ENCODE peak calls at places on chromosomes 1 and 21, in six cellular contexts. I is HCT116, S is heart left ventricle, T is right lobe of liver, C is ovary, R is IMR-90. O is an unnamed sample.

GRCh38 chr21:17667256-17667655 is 54.6 kb upstream of the BTG3 start:
- DNase-seq in I (no peak), S (no peak), T (no peak), C (no peak), R (no peak), O (no peak)

GRCh38 chr21:38126677-38127271 is 130.0 kb upstream of the KCNJ15 start:
- DNase-seq in S (peak), C (no peak), R (peak), T (peak), I (peak), O (no peak)

GRCh38 chr1:34759472-34760357 is at the start of gene GJB4:
- DNase-seq in C (no peak), R (no peak), T (no peak), I (no peak), S (no peak), O (no peak)

GRCh38 chr1:235225299-235225698 is 64.2 kb upstream of the RBM34 start:
- DNase-seq in R (no peak), S (no peak), I (no peak), C (no peak), T (no peak), O (no peak)

GRCh38 chr1:227927971-227928741 is 19.6 kb downstream of the WNT9A start:
- DNase-seq in C (no peak), T (no peak), R (no peak), S (no peak), I (no peak), O (no peak)

GRCh38 chr1:103162360-103162759 is 54.0 kb upstream of the COL11A1 start:
- DNase-seq in R (no peak), S (no peak), I (no peak), T (no peak), C (no peak), O (no peak)

GRCh38 chr1:220219136-220219442 is 53.2 kb downstream of the RAB3GAP2 start:
- DNase-seq in S (no peak), I (no peak), R (peak), C (no peak), T (no peak), O (no peak)

GRCh38 chr1:184036517-184036949 is 995 bp downstream of the COLGALT2 start:
- DNase-seq in R (no peak), T (no peak), S (peak), C (no peak), I (no peak), O (no peak)

GRCh38 chr1:232011961-232012360 is 385.4 kb downstream of the DISC1 start:
- DNase-seq in I (no peak), R (peak), T (no peak), C (no peak), S (no peak), O (no peak)

GRCh38 chr1:26861286-26861701 is 1.7 kb upstream of the SFN start:
- DNase-seq in S (no peak), C (no peak), T (no peak), R (peak), I (peak), O (no peak)

GRCh38 chr1:207875532-207875931 is 35.4 kb downstream of the CD34 start:
- DNase-seq in I (no peak), C (no peak), T (no peak), S (no peak), R (no peak), O (no peak)

GRCh38 chr21:45926281-45926680 is 55.3 kb upstream of the COL6A1 start:
- DNase-seq in I (no peak), T (no peak), C (no peak), S (no peak), R (no peak), O (no peak)

GRCh38 chr21:14744368-14744767 is 198.3 kb upstream of the SAMSN1 start:
- DNase-seq in S (no peak), T (no peak), C (no peak), I (no peak), R (no peak), O (no peak)

GRCh38 chr1:21594935-21595897 is 73.9 kb downstream of the RAP1GAP start:
- DNase-seq in R (peak), S (peak), I (peak), T (peak), C (peak), O (no peak)
- TF ChIP-seq POLR2A in R (no peak), S (no peak), I (no peak), T (no peak), C (no peak), O (no peak)

DNA sequence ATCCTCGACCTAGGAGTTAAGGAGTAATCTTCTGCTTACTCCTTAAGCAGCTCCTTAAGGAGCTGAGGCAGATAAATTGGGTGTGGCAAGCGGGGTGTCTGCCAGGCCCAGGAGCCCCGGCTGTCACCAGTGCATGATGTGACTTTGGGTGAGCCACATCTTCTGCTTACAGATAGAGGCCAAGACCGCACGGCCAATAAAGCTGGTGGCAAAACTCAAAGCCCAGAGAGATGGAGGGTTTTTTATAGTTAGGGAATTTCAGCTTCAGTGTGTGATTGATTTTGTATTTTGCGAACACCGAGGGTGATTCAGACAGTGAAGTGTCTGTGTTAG is 9.8 kb downstream of the MX2 start:
- DNase-seq in I (no peak), T (no peak), S (no peak), R (no peak), C (no peak), O (peak)
- H3K4me3 ChIP-seq in I (no peak), T (no peak), S (no peak), R (no peak), C (no peak), O (no peak)

DNA sequence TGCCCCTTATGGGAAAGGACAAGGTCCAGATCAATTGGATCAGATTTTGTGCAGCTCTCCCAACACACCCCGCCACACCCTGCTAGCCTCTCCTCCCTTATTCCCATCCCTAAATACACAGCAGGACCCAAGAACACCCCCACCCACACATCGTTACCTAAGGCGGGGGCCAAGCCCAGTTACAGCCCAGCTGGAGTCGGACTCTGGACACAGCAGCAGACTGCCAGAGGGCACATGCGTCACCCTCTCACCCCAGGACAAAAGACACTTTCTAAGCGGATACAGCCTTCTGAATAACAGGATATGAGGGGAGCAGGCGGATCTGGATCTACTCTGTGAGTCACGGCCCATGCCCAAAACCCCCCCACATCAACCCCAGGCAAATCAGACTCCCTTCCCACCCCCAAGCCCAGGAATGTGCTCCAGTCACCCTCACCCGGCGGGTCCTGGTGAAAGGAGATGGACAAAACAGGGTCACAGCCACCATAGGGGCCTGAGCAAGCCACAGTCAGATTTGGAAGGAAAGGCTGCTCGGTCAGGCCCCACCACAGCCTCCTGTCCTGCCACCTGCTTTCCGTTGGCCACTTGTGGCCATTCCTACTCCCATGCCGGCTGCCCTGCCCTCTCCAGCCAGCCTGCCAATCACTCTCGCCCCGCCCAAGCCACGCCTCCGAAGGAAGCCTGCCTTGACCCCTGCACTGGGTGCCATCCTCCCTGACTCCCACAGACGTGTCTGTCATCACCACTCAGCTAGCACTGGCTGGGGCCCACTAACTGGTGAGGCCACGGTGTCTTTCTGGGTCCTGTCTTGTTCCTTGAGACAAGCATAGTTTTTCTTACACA is 4.0 kb downstream of the S100A16 start:
- DNase-seq in I (peak), R (peak), T (peak), S (peak), C (peak), O (no peak)
- TF ChIP-seq POLR2A in I (peak), R (peak), T (peak), S (peak), C (no peak), O (no peak)

DNA sequence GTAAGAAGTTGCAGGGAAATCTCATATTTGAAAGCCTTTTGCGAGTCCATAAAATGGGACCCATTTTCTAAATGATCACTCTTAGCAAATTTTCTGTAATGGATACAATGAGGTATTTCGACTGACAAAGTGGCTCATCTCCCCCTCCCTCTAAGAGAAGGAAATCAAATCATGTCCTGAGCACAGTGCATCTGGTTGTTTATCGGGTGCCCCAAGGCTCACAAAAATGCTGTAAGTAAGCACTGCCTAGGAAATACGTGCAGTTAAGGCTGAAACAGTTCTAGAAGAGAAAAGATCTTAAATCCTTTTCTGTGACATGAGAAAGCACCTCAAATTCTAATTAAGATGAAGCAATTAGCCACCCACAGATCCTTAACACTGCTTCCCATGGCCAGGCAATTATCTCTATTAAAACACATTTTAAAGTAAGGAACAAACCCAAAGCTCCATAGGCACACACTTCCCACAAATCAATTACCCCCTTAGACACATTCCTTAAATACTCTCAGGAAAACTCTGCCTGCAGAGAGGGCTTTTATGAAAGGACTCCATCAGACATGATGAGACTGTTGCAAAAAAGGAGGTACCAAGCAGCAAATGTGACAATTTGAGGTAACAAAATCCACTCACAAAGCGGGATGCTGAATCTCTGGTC is 216.3 kb downstream of the KCNH1 start:
- DNase-seq in C (no peak), S (no peak), I (no peak), R (no peak), T (no peak), O (no peak)
- H3K4me3 ChIP-seq in C (no peak), S (no peak), I (no peak), R (no peak), T (no peak), O (no peak)

GRCh38 chr1:28200234-28200873 is 23.9 kb upstream of the PTAFR start:
- DNase-seq in S (no peak), T (no peak), C (no peak), R (no peak), I (no peak), O (peak)

GRCh38 chr1:28196330-28196729 is 19.8 kb upstream of the PTAFR start:
- DNase-seq in I (no peak), C (no peak), S (no peak), R (no peak), T (no peak), O (peak)

GRCh38 chr1:28195780-28196179 is 19.3 kb upstream of the PTAFR start:
- DNase-seq in C (no peak), R (no peak), I (no peak), S (no peak), T (no peak), O (no peak)

GRCh38 chr1:28197682-28198415 is 21.4 kb upstream of the PTAFR start:
- DNase-seq in S (no peak), T (no peak), R (no peak), C (no peak), I (no peak), O (peak)

DNA sequence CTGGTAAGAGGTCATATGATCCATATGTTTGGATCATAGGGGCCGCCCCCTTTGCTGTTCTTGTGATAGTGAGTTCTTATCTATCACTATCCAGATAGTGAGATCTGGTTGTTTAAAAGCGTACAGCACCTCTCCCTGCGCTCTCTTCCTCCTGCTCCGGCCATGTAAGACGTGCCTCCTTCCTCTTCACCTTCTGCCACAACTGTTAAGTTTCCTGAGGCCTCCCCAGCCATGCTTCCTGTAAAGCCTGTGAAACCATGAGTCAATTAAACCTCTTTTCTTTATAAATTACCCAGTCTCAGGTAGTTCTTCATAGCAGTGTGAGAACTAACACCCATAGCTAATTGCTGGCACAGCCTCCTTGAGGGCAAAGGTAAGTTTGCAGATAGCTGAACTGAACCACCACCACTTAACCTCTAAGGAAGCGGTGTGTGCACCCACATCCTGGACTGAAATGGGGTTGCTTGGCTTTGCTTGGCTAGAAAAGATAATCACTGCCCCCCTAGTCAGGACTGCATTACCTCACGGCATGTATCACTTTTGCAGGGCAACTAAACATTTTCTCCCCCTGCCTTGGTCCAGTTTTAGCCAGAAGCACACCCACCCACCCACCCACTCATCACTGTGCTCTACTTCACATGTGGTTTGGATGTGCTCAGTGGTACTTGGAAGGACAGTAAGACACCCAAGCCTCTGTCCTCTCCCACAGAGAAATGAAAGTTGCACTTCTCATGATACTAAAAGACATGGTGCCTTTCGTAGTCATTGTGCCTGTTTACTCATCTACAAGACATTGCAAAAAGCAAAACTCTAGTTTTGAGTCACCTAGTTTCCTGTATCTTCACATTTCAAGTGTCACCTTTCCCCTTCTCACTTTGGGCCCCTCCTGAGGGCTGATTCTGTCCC is 23.1 kb upstream of the PTAFR start:
- DNase-seq in I (no peak), S (no peak), T (no peak), R (no peak), C (no peak), O (peak)
- TF ChIP-seq POLR2A in I (no peak), S (no peak), T (no peak), R (no peak), C (no peak), O (no peak)

O was measured in lower leg skin.